ENCODE peak calls at places on chromosome 4, in five cellular contexts. One of them, this sample, is unnamed.

GRCh38 chr4:123892368-123892961 is 495.9 kb downstream of the SPRY1 start:
- DNase-seq in cardiac muscle cell: no peak
- DNase-seq in lung: no peak
- DNase-seq in glutamatergic neuron: no peak
- DNase-seq in MCF 10A: no peak
- DNase-seq in this sample: no peak

GRCh38 chr4:32030406-32030805 is 1310.2 kb downstream of the PCDH7 start:
- DNase-seq in cardiac muscle cell: no peak
- DNase-seq in lung: no peak
- DNase-seq in glutamatergic neuron: no peak
- DNase-seq in MCF 10A: no peak
- DNase-seq in this sample: no peak

GRCh38 chr4:128519163-128519810 is 231.7 kb upstream of the PGRMC2 start:
- DNase-seq in cardiac muscle cell: no peak
- DNase-seq in lung: no peak
- DNase-seq in glutamatergic neuron: no peak
- DNase-seq in MCF 10A: no peak
- DNase-seq in this sample: no peak

GRCh38 chr4:80393246-80393969 is 57.9 kb downstream of the CFAP299 start:
- DNase-seq in cardiac muscle cell: no peak
- DNase-seq in lung: no peak
- DNase-seq in glutamatergic neuron: no peak
- DNase-seq in MCF 10A: peak; percentile 62
- DNase-seq in this sample: no peak

GRCh38 chr4:86942185-86942666 is 7.4 kb downstream of the AFF1 start:
- DNase-seq in cardiac muscle cell: no peak
- DNase-seq in lung: no peak
- DNase-seq in glutamatergic neuron: no peak
- DNase-seq in MCF 10A: no peak
- DNase-seq in this sample: no peak

GRCh38 chr4:108365551-108365950 is 196.8 kb upstream of the LEF1 start:
- DNase-seq in cardiac muscle cell: peak; percentile 27
- DNase-seq in lung: no peak
- DNase-seq in glutamatergic neuron: no peak
- DNase-seq in MCF 10A: no peak
- DNase-seq in this sample: no peak

GRCh38 chr4:96602661-96603060 is 762.8 kb downstream of the PDHA2 start:
- DNase-seq in cardiac muscle cell: no peak
- DNase-seq in lung: no peak
- DNase-seq in glutamatergic neuron: no peak
- DNase-seq in MCF 10A: no peak
- DNase-seq in this sample: no peak

GRCh38 chr4:184471872-184472539 is 2.3 kb downstream of the IRF2 start:
- DNase-seq in cardiac muscle cell: no peak
- DNase-seq in lung: no peak
- DNase-seq in glutamatergic neuron: no peak
- DNase-seq in MCF 10A: no peak
- DNase-seq in this sample: no peak

GRCh38 chr4:16171831-16172230 is 54.4 kb downstream of the TAPT1 start:
- DNase-seq in cardiac muscle cell: no peak
- DNase-seq in lung: no peak
- DNase-seq in glutamatergic neuron: no peak
- DNase-seq in MCF 10A: no peak
- DNase-seq in this sample: no peak

GRCh38 chr4:8088966-8089491 is 69.6 kb downstream of the ABLIM2 start:
- DNase-seq in cardiac muscle cell: no peak
- DNase-seq in lung: no peak
- DNase-seq in glutamatergic neuron: no peak
- DNase-seq in MCF 10A: no peak
- DNase-seq in this sample: no peak

GRCh38 chr4:133464311-133464710 is 315.2 kb downstream of the PCDH10 start:
- DNase-seq in cardiac muscle cell: no peak
- DNase-seq in lung: no peak
- DNase-seq in glutamatergic neuron: no peak
- DNase-seq in MCF 10A: no peak
- DNase-seq in this sample: no peak

GRCh38 chr4:127284236-127284635 is 348.5 kb upstream of the INTU start:
- DNase-seq in cardiac muscle cell: no peak
- DNase-seq in lung: no peak
- DNase-seq in glutamatergic neuron: no peak
- DNase-seq in MCF 10A: peak; percentile 18
- DNase-seq in this sample: no peak

GRCh38 chr4:134747108-134747805 is 545.7 kb upstream of the PABPC4L start:
- DNase-seq in cardiac muscle cell: no peak
- DNase-seq in lung: no peak
- DNase-seq in glutamatergic neuron: no peak
- DNase-seq in MCF 10A: no peak
- DNase-seq in this sample: no peak

GRCh38 chr4:56656346-56656643 is 24.8 kb downstream of the HOPX start:
- DNase-seq in cardiac muscle cell: no peak
- DNase-seq in lung: no peak
- DNase-seq in glutamatergic neuron: no peak
- DNase-seq in MCF 10A: no peak
- DNase-seq in this sample: peak; percentile 32
- TF ChIP-seq CTCF in cardiac muscle cell: peak; percentile 31
- TF ChIP-seq CTCF in lung: no peak
- TF ChIP-seq CTCF in glutamatergic neuron: no peak
- TF ChIP-seq CTCF in MCF 10A: no peak
- TF ChIP-seq CTCF in this sample: no peak

DNA sequence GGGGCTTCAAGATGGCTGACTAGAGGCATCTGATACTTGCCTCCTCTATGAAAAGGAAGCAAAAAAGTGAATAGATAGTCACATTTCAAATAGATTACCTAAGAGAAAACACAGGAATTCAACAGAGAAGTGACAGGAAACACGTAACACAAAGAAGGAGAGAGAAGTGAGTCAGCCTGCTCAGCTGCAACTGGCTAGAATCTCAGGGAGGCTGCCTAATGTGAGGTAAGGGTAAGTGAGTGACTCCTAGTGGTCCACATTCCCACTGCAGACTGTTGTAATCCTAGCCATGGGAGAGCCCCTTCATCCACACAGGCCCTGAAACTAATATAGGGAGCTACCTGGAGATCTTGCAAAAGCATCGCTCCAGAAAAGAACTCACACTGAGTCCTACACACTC is 179.2 kb downstream of the SLC7A11 start:
- DNase-seq in cardiac muscle cell: no peak
- DNase-seq in lung: no peak
- DNase-seq in glutamatergic neuron: no peak
- DNase-seq in MCF 10A: peak; percentile 16
- DNase-seq in this sample: peak; percentile 22
- TF ChIP-seq CTCF in cardiac muscle cell: peak; percentile 37
- TF ChIP-seq CTCF in lung: no peak
- TF ChIP-seq CTCF in glutamatergic neuron: no peak
- TF ChIP-seq CTCF in MCF 10A: no peak
- TF ChIP-seq CTCF in this sample: no peak

GRCh38 chr4:140567722-140568121 is 1.0 kb downstream of the UCP1 start:
- DNase-seq in cardiac muscle cell: peak; percentile 59
- DNase-seq in lung: no peak
- DNase-seq in glutamatergic neuron: peak; percentile 27
- DNase-seq in MCF 10A: no peak
- DNase-seq in this sample: peak; percentile 44

GRCh38 chr4:140569307-140569638 is 512 bp upstream of the UCP1 start:
- DNase-seq in cardiac muscle cell: no peak
- DNase-seq in lung: no peak
- DNase-seq in glutamatergic neuron: no peak
- DNase-seq in MCF 10A: no peak
- DNase-seq in this sample: no peak

GRCh38 chr4:140571620-140572019 is 2.9 kb upstream of the UCP1 start:
- DNase-seq in cardiac muscle cell: no peak
- DNase-seq in lung: no peak
- DNase-seq in glutamatergic neuron: no peak
- DNase-seq in MCF 10A: no peak
- DNase-seq in this sample: no peak

DNA sequence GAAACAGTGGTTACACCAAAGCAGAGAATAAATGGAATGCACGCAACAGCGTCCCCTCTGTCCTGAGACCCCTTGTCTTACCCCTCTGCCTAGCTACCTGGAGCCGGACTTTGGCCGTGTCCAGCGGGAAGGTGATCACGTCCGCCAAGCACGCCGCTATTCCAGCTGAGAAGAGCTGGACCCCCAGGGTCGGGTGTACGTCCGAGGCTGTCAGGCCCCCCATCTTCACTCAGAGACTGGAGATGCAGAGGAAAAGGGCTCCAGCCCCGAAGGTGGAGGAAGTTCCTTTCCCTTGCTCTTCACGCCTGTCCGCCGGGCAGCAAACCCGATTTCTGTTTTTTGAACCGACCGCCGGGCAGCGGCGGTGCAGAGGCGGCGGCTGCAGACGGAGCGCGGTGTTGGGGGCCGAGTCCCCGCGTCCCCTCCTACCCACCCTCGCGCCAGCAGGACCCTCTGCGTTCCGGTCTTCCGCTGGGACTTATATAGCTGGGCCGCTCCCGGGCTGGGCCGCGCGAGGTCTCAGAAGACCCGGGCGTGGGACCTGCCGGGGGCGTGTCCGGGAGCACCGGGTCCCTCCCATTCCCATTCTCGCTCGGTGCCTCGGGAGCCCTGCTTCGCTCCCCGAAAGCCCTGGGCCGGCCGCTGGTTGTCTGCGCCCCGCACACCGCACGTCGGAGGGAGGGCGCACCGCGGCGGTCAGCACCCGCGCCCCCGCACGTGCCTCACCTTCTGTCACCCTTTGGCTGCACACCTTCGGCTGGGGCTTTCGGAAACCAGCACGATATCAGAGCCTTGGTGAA is at the start of gene UCP1:
- DNase-seq in cardiac muscle cell: peak; percentile 72
- DNase-seq in lung: no peak
- DNase-seq in glutamatergic neuron: peak; percentile 54
- DNase-seq in MCF 10A: peak; percentile 21
- DNase-seq in this sample: peak; percentile 73
- TF ChIP-seq CTCF in cardiac muscle cell: no peak
- TF ChIP-seq CTCF in lung: no peak
- TF ChIP-seq CTCF in glutamatergic neuron: no peak
- TF ChIP-seq CTCF in MCF 10A: no peak
- TF ChIP-seq CTCF in this sample: no peak

GRCh38 chr4:118676128-118676527 is 9.1 kb upstream of the METTL14 start:
- DNase-seq in cardiac muscle cell: no peak
- DNase-seq in lung: no peak
- DNase-seq in glutamatergic neuron: no peak
- DNase-seq in MCF 10A: no peak
- DNase-seq in this sample: no peak
- TF ChIP-seq CTCF in cardiac muscle cell: no peak
- TF ChIP-seq CTCF in lung: no peak
- TF ChIP-seq CTCF in glutamatergic neuron: no peak
- TF ChIP-seq CTCF in MCF 10A: no peak
- TF ChIP-seq CTCF in this sample: no peak

DNA sequence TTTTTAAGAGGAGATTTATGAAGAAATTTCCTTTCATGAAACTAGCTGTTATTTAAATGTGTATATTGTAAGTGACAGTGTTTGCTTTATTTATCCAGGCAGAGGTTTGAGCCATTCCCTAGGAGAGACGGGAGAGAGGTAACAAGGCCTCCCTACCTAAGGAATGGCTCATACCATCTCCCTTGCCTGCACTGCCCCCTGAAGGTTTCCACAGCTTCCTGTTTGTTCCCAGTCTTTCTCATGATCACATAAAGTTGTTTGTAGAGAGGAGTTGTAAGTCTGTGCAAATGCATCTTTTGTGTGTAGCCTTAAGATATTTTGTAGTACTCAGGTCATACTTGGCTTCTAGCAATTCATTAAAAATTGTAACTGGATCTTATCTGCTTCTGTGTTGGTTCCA is 1504.5 kb upstream of the PCDH10 start:
- DNase-seq in cardiac muscle cell: peak; percentile 29
- DNase-seq in lung: no peak
- DNase-seq in glutamatergic neuron: peak; percentile 49
- DNase-seq in MCF 10A: peak; percentile 50
- DNase-seq in this sample: peak; percentile 26
- TF ChIP-seq CTCF in cardiac muscle cell: peak; percentile 70
- TF ChIP-seq CTCF in lung: no peak
- TF ChIP-seq CTCF in glutamatergic neuron: no peak
- TF ChIP-seq CTCF in MCF 10A: peak; percentile 40
- TF ChIP-seq CTCF in this sample: no peak

DNA sequence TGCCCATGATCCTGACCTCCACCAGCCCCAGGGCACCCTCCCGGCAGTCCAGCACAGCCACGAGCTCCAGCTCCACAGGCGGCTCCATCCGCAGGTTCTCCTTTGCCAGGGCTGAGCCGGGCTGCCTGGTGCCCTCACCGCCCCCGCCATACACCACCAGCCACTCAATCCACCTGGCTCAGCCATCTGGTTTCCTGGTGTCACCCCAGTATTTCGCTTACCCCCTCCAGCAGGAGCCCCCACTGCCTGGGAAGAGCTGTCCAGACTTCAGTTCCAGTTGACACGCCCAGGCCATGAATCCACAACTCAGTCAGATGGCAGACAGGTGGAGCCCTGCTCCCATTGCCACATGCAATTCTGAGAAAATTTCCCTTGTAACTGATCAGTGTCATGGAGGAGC is 3.9 kb downstream of the SHISA3 start:
- DNase-seq in cardiac muscle cell: no peak
- DNase-seq in lung: no peak
- DNase-seq in glutamatergic neuron: no peak
- DNase-seq in MCF 10A: peak; percentile 50
- DNase-seq in this sample: no peak
- TF ChIP-seq CTCF in cardiac muscle cell: peak; percentile 8
- TF ChIP-seq CTCF in lung: no peak
- TF ChIP-seq CTCF in glutamatergic neuron: no peak
- TF ChIP-seq CTCF in MCF 10A: no peak
- TF ChIP-seq CTCF in this sample: no peak

GRCh38 chr4:82801910-82802521 is 3.4 kb upstream of the SCD5 start:
- DNase-seq in cardiac muscle cell: no peak
- DNase-seq in lung: no peak
- DNase-seq in glutamatergic neuron: peak; percentile 26
- DNase-seq in MCF 10A: peak; percentile 76
- DNase-seq in this sample: no peak
- TF ChIP-seq CTCF in cardiac muscle cell: peak; percentile 45
- TF ChIP-seq CTCF in lung: no peak
- TF ChIP-seq CTCF in glutamatergic neuron: no peak
- TF ChIP-seq CTCF in MCF 10A: peak; percentile 33
- TF ChIP-seq CTCF in this sample: no peak